ENCODE peak calls at places on chromosomes 1 and 21, in nine cellular contexts. One of them, this sample, is unnamed.

GRCh38 chr1:233606813-233607212 is 7.1 kb upstream of the KCNK1 start:
- ATAC-seq in effector memory CD8-positive, alpha-beta T cell: no peak
- ATAC-seq in right cardiac atrium: no peak
- ATAC-seq in left lobe of liver: peak
- ATAC-seq in DND-41: no peak
- ATAC-seq in IMR-90: no peak
- ATAC-seq in central memory CD8-positive, alpha-beta T cell: no peak
- ATAC-seq in left lung: no peak
- ATAC-seq in lower lobe of right lung: no peak
- ATAC-seq in this sample: no peak

GRCh38 chr1:178916448-178917174 is 45.7 kb upstream of the ANGPTL1 start:
- ATAC-seq in central memory CD8-positive, alpha-beta T cell: no peak
- ATAC-seq in left lung: no peak
- ATAC-seq in DND-41: no peak
- ATAC-seq in effector memory CD8-positive, alpha-beta T cell: no peak
- ATAC-seq in IMR-90: peak
- ATAC-seq in lower lobe of right lung: no peak
- ATAC-seq in right cardiac atrium: no peak
- ATAC-seq in left lobe of liver: peak
- ATAC-seq in this sample: no peak

GRCh38 chr1:162724583-162725120 is 65.8 kb upstream of the HSD17B7 start:
- ATAC-seq in left lobe of liver: no peak
- ATAC-seq in lower lobe of right lung: no peak
- ATAC-seq in left lung: peak
- ATAC-seq in right cardiac atrium: no peak
- ATAC-seq in effector memory CD8-positive, alpha-beta T cell: no peak
- ATAC-seq in DND-41: no peak
- ATAC-seq in IMR-90: peak
- ATAC-seq in central memory CD8-positive, alpha-beta T cell: no peak
- ATAC-seq in this sample: no peak

GRCh38 chr1:244161111-244161510 is 110.0 kb downstream of the ZBTB18 start:
- ATAC-seq in effector memory CD8-positive, alpha-beta T cell: no peak
- ATAC-seq in IMR-90: no peak
- ATAC-seq in left lobe of liver: no peak
- ATAC-seq in lower lobe of right lung: no peak
- ATAC-seq in left lung: no peak
- ATAC-seq in central memory CD8-positive, alpha-beta T cell: no peak
- ATAC-seq in DND-41: no peak
- ATAC-seq in right cardiac atrium: no peak
- ATAC-seq in this sample: no peak

GRCh38 chr1:220791959-220792358 is 5.2 kb downstream of the MTARC1 start:
- ATAC-seq in lower lobe of right lung: no peak
- ATAC-seq in effector memory CD8-positive, alpha-beta T cell: no peak
- ATAC-seq in left lobe of liver: no peak
- ATAC-seq in left lung: no peak
- ATAC-seq in DND-41: no peak
- ATAC-seq in right cardiac atrium: peak
- ATAC-seq in central memory CD8-positive, alpha-beta T cell: no peak
- ATAC-seq in IMR-90: no peak
- ATAC-seq in this sample: no peak

GRCh38 chr1:152003846-152004442 is 10.3 kb upstream of the S100A10 start:
- ATAC-seq in lower lobe of right lung: no peak
- ATAC-seq in central memory CD8-positive, alpha-beta T cell: no peak
- ATAC-seq in effector memory CD8-positive, alpha-beta T cell: no peak
- ATAC-seq in IMR-90: no peak
- ATAC-seq in DND-41: no peak
- ATAC-seq in left lung: no peak
- ATAC-seq in left lobe of liver: peak
- ATAC-seq in right cardiac atrium: no peak
- ATAC-seq in this sample: peak

GRCh38 chr1:39142394-39143060 is 62.0 kb upstream of the MACF1 start:
- ATAC-seq in effector memory CD8-positive, alpha-beta T cell: no peak
- ATAC-seq in IMR-90: peak
- ATAC-seq in right cardiac atrium: peak
- ATAC-seq in DND-41: no peak
- ATAC-seq in central memory CD8-positive, alpha-beta T cell: no peak
- ATAC-seq in lower lobe of right lung: peak
- ATAC-seq in left lobe of liver: peak
- ATAC-seq in left lung: peak
- ATAC-seq in this sample: no peak

GRCh38 chr1:117655220-117655577 is 49.4 kb downstream of the TENT5C start:
- ATAC-seq in effector memory CD8-positive, alpha-beta T cell: no peak
- ATAC-seq in left lobe of liver: peak
- ATAC-seq in DND-41: no peak
- ATAC-seq in IMR-90: no peak
- ATAC-seq in lower lobe of right lung: peak
- ATAC-seq in right cardiac atrium: peak
- ATAC-seq in central memory CD8-positive, alpha-beta T cell: no peak
- ATAC-seq in left lung: peak
- ATAC-seq in this sample: no peak

GRCh38 chr1:210359255-210359654 is 30.6 kb downstream of the HHAT start:
- ATAC-seq in left lobe of liver: peak
- ATAC-seq in right cardiac atrium: no peak
- ATAC-seq in left lung: no peak
- ATAC-seq in central memory CD8-positive, alpha-beta T cell: no peak
- ATAC-seq in lower lobe of right lung: no peak
- ATAC-seq in effector memory CD8-positive, alpha-beta T cell: no peak
- ATAC-seq in IMR-90: no peak
- ATAC-seq in DND-41: no peak
- ATAC-seq in this sample: no peak

GRCh38 chr21:25424674-25425073 is 182.6 kb downstream of the MRPL39 start:
- ATAC-seq in right cardiac atrium: no peak
- ATAC-seq in central memory CD8-positive, alpha-beta T cell: no peak
- ATAC-seq in IMR-90: no peak
- ATAC-seq in left lobe of liver: no peak
- ATAC-seq in lower lobe of right lung: no peak
- ATAC-seq in effector memory CD8-positive, alpha-beta T cell: no peak
- ATAC-seq in left lung: no peak
- ATAC-seq in DND-41: no peak
- ATAC-seq in this sample: no peak

GRCh38 chr1:228097333-228098081 is 5.6 kb downstream of the C1orf35 start:
- ATAC-seq in DND-41: no peak
- ATAC-seq in right cardiac atrium: no peak
- ATAC-seq in IMR-90: no peak
- ATAC-seq in central memory CD8-positive, alpha-beta T cell: no peak
- ATAC-seq in effector memory CD8-positive, alpha-beta T cell: no peak
- ATAC-seq in lower lobe of right lung: no peak
- ATAC-seq in left lobe of liver: no peak
- ATAC-seq in left lung: no peak
- ATAC-seq in this sample: no peak

GRCh38 chr1:153631047-153632022 is 2.5 kb upstream of the CHTOP start:
- ATAC-seq in lower lobe of right lung: no peak
- ATAC-seq in DND-41: no peak
- ATAC-seq in effector memory CD8-positive, alpha-beta T cell: no peak
- ATAC-seq in IMR-90: no peak
- ATAC-seq in right cardiac atrium: no peak
- ATAC-seq in central memory CD8-positive, alpha-beta T cell: no peak
- ATAC-seq in left lobe of liver: no peak
- ATAC-seq in left lung: no peak
- ATAC-seq in this sample: no peak

GRCh38 chr1:172883844-172884243 is 166.9 kb downstream of the TNFSF18 start:
- ATAC-seq in central memory CD8-positive, alpha-beta T cell: no peak
- ATAC-seq in right cardiac atrium: no peak
- ATAC-seq in effector memory CD8-positive, alpha-beta T cell: peak
- ATAC-seq in lower lobe of right lung: no peak
- ATAC-seq in DND-41: peak
- ATAC-seq in left lobe of liver: no peak
- ATAC-seq in left lung: no peak
- ATAC-seq in IMR-90: peak
- ATAC-seq in this sample: peak

GRCh38 chr21:42590431-42591131 is 62.8 kb upstream of the PDE9A start:
- ATAC-seq in left lobe of liver: no peak
- ATAC-seq in effector memory CD8-positive, alpha-beta T cell: no peak
- ATAC-seq in right cardiac atrium: no peak
- ATAC-seq in central memory CD8-positive, alpha-beta T cell: no peak
- ATAC-seq in lower lobe of right lung: no peak
- ATAC-seq in left lung: no peak
- ATAC-seq in DND-41: no peak
- ATAC-seq in IMR-90: no peak
- ATAC-seq in this sample: peak

GRCh38 chr1:87712261-87712674 is 383.6 kb downstream of the LMO4 start:
- ATAC-seq in lower lobe of right lung: no peak
- ATAC-seq in right cardiac atrium: no peak
- ATAC-seq in left lobe of liver: no peak
- ATAC-seq in central memory CD8-positive, alpha-beta T cell: no peak
- ATAC-seq in effector memory CD8-positive, alpha-beta T cell: no peak
- ATAC-seq in left lung: no peak
- ATAC-seq in DND-41: no peak
- ATAC-seq in IMR-90: peak
- ATAC-seq in this sample: no peak

This sample was measured in stimulated activated memory B cell treated with anti-CD40 and anti-IgM and Interleukin-4, amounts not matched to agents 10 μg/mL and 1 μg/mL and 100 μg/mL, for 72 hours.